ENCODE peak calls at places on chromosome 14, in four cellular contexts. S is glomerular endothelial cell; J is stimulated activated CD4-positive, alpha-beta T cell treated with anti-CD3 and anti-CD28 coated beads, Interleukin-12 subunit alpha, Interleukin-12 subunit beta, amount 100 ng/mL, for 4 hours; K is bronchial epithelial cell. X is an unnamed sample.

GRCh38 chr14:93970589-93970966 is 5.8 kb downstream of the ASB2 start:
- DNase-seq in S (no peak), J (peak), K (peak), X (no peak)

GRCh38 chr14:68474741-68475140 is 318.1 kb downstream of the ZFP36L1 start:
- DNase-seq in S (no peak), J (no peak), K (peak), X (no peak)

GRCh38 chr14:61478971-61479473 is 157.6 kb downstream of the PRKCH start:
- DNase-seq in S (no peak), J (peak), K (no peak), X (no peak)

GRCh38 chr14:104777808-104778249 is 17.7 kb downstream of the AKT1 start:
- DNase-seq in S (no peak), J (no peak), K (no peak), X (no peak)

GRCh38 chr14:75884198-75884611 is 97.6 kb downstream of the TGFB3 start:
- DNase-seq in S (no peak), J (no peak), K (peak), X (no peak)

GRCh38 chr14:76473381-76474263 is 97.7 kb downstream of the ESRRB start:
- DNase-seq in S (no peak), J (no peak), K (peak), X (no peak)

GRCh38 chr14:64736271-64737131 is 32.3 kb downstream of the PLEKHG3 start:
- DNase-seq in S (no peak), J (no peak), K (no peak), X (no peak)

GRCh38 chr14:33016611-33017010 is 77.9 kb downstream of the NPAS3 start:
- DNase-seq in S (no peak), J (no peak), K (no peak), X (no peak)

GRCh38 chr14:53295372-53295771 is 142.2 kb upstream of the DDHD1 start:
- DNase-seq in S (no peak), J (no peak), K (no peak), X (no peak)

GRCh38 chr14:36424478-36425102 is 95.4 kb downstream of the NKX2-1 start:
- DNase-seq in S (no peak), J (no peak), K (no peak), X (no peak)

GRCh38 chr14:101007765-101008164 is 104.2 kb upstream of the RTL1 start:
- DNase-seq in S (no peak), J (no peak), K (no peak), X (no peak)

GRCh38 chr14:73272393-73272792 is 35.1 kb downstream of the PAPLN start:
- DNase-seq in S (no peak), J (no peak), K (no peak), X (no peak)

GRCh38 chr14:67050892-67051291 is 138.3 kb upstream of the GARIN2 start:
- DNase-seq in S (no peak), J (no peak), K (no peak), X (no peak)